ENCODE peak calls at places on chromosomes 1 and 21, in eight cellular contexts. One of them, this sample, is unnamed. For H3K4me1, the result is how much of the 10 kb centered on the place peaks cover.

GRCh38 chr1:204340137-204340536 is 19.6 kb downstream of the PLEKHA6 start:
- DNase-seq in kidney: no peak
- DNase-seq in cardiac muscle cell: no peak
- DNase-seq in mesendoderm: no peak
- DNase-seq in A673: peak
- DNase-seq in mesenchymal stem cell: no peak
- DNase-seq in lower lobe of right lung: no peak
- DNase-seq in fibroblast of lung: no peak
- DNase-seq in this sample: no peak

GRCh38 chr1:62381831-62382505 is 54.9 kb upstream of the USP1 start:
- DNase-seq in A673: no peak
- DNase-seq in lower lobe of right lung: no peak
- DNase-seq in fibroblast of lung: no peak
- DNase-seq in cardiac muscle cell: no peak
- DNase-seq in mesendoderm: no peak
- DNase-seq in mesenchymal stem cell: no peak
- DNase-seq in kidney: no peak
- DNase-seq in this sample: no peak

GRCh38 chr1:28887418-28887834 is 26.9 kb upstream of the EPB41 start:
- DNase-seq in fibroblast of lung: no peak
- DNase-seq in A673: no peak
- DNase-seq in kidney: peak
- DNase-seq in mesendoderm: no peak
- DNase-seq in mesenchymal stem cell: peak
- DNase-seq in lower lobe of right lung: peak
- DNase-seq in cardiac muscle cell: peak
- DNase-seq in this sample: no peak

GRCh38 chr1:207876129-207876528 is 34.8 kb downstream of the CD34 start:
- DNase-seq in mesenchymal stem cell: no peak
- DNase-seq in kidney: no peak
- DNase-seq in lower lobe of right lung: no peak
- DNase-seq in fibroblast of lung: no peak
- DNase-seq in cardiac muscle cell: no peak
- DNase-seq in mesendoderm: no peak
- DNase-seq in A673: no peak
- DNase-seq in this sample: peak

GRCh38 chr1:34885405-34886247 is 26.1 kb upstream of the SMIM12 start:
- DNase-seq in A673: peak
- DNase-seq in mesenchymal stem cell: peak
- DNase-seq in lower lobe of right lung: peak
- DNase-seq in kidney: no peak
- DNase-seq in cardiac muscle cell: peak
- DNase-seq in mesendoderm: peak
- DNase-seq in fibroblast of lung: peak
- DNase-seq in this sample: peak

GRCh38 chr1:201450721-201451291 is 18.2 kb downstream of the PHLDA3 start:
- DNase-seq in mesenchymal stem cell: peak
- DNase-seq in A673: peak
- DNase-seq in kidney: peak
- DNase-seq in fibroblast of lung: peak
- DNase-seq in mesendoderm: peak
- DNase-seq in lower lobe of right lung: peak
- DNase-seq in cardiac muscle cell: peak
- DNase-seq in this sample: peak

GRCh38 chr1:43991476-43992231 is at the start of gene CCDC24:
- DNase-seq in cardiac muscle cell: peak
- DNase-seq in A673: peak
- DNase-seq in fibroblast of lung: peak
- DNase-seq in kidney: peak
- DNase-seq in mesendoderm: peak
- DNase-seq in mesenchymal stem cell: peak
- DNase-seq in lower lobe of right lung: peak
- DNase-seq in this sample: peak

GRCh38 chr1:231423648-231424047 is 1.6 kb upstream of the EGLN1 start:
- DNase-seq in mesenchymal stem cell: peak
- DNase-seq in mesendoderm: no peak
- DNase-seq in A673: no peak
- DNase-seq in cardiac muscle cell: no peak
- DNase-seq in lower lobe of right lung: no peak
- DNase-seq in kidney: no peak
- DNase-seq in fibroblast of lung: no peak
- DNase-seq in this sample: no peak

GRCh38 chr1:38000529-38001453 is 4.5 kb downstream of the FHL3 start:
- DNase-seq in A673: peak
- DNase-seq in kidney: peak
- DNase-seq in cardiac muscle cell: no peak
- DNase-seq in mesenchymal stem cell: peak
- DNase-seq in fibroblast of lung: peak
- DNase-seq in mesendoderm: peak
- DNase-seq in lower lobe of right lung: no peak
- DNase-seq in this sample: peak

GRCh38 chr21:32949701-32950100 is 76.0 kb upstream of the OLIG2 start:
- DNase-seq in A673: no peak
- DNase-seq in cardiac muscle cell: peak
- DNase-seq in mesenchymal stem cell: no peak
- DNase-seq in mesendoderm: peak
- DNase-seq in kidney: no peak
- DNase-seq in lower lobe of right lung: no peak
- DNase-seq in fibroblast of lung: no peak
- DNase-seq in this sample: no peak

GRCh38 chr1:110489406-110489805 is 29.6 kb downstream of the KCNA10 start:
- DNase-seq in lower lobe of right lung: no peak
- DNase-seq in kidney: peak
- DNase-seq in mesendoderm: no peak
- DNase-seq in cardiac muscle cell: no peak
- DNase-seq in A673: no peak
- DNase-seq in mesenchymal stem cell: no peak
- DNase-seq in fibroblast of lung: no peak
- DNase-seq in this sample: peak

GRCh38 chr1:220879509-220880366 is 495 bp downstream of the HLX start:
- DNase-seq in mesendoderm: peak
- DNase-seq in cardiac muscle cell: peak
- DNase-seq in fibroblast of lung: peak
- DNase-seq in kidney: peak
- DNase-seq in mesenchymal stem cell: peak
- DNase-seq in A673: peak
- DNase-seq in lower lobe of right lung: peak
- DNase-seq in this sample: peak

GRCh38 chr1:223709598-223709997 is 2.7 kb upstream of the CAPN2 start:
- DNase-seq in cardiac muscle cell: no peak
- DNase-seq in kidney: no peak
- DNase-seq in fibroblast of lung: peak
- DNase-seq in mesendoderm: no peak
- DNase-seq in A673: peak
- DNase-seq in mesenchymal stem cell: no peak
- DNase-seq in lower lobe of right lung: no peak
- DNase-seq in this sample: peak

GRCh38 chr1:37994886-37995566 is 5.2 kb upstream of the SF3A3 start:
- DNase-seq in kidney: no peak
- DNase-seq in cardiac muscle cell: no peak
- DNase-seq in lower lobe of right lung: no peak
- DNase-seq in fibroblast of lung: no peak
- DNase-seq in mesenchymal stem cell: no peak
- DNase-seq in A673: no peak
- DNase-seq in mesendoderm: peak
- DNase-seq in this sample: peak

GRCh38 chr1:89288051-89288340 is 15.3 kb upstream of the GBP5 start:
- DNase-seq in fibroblast of lung: no peak
- DNase-seq in mesendoderm: no peak
- DNase-seq in lower lobe of right lung: no peak
- DNase-seq in A673: no peak
- DNase-seq in kidney: no peak
- DNase-seq in cardiac muscle cell: no peak
- DNase-seq in mesenchymal stem cell: no peak
- DNase-seq in this sample: no peak

GRCh38 chr1:89295187-89295586 is 22.5 kb upstream of the GBP5 start:
- DNase-seq in mesendoderm: peak
- DNase-seq in A673: no peak
- DNase-seq in mesenchymal stem cell: no peak
- DNase-seq in kidney: no peak
- DNase-seq in cardiac muscle cell: peak
- DNase-seq in lower lobe of right lung: no peak
- DNase-seq in fibroblast of lung: no peak
- DNase-seq in this sample: no peak

GRCh38 chr1:89287182-89288050 is 14.8 kb upstream of the GBP5 start:
- DNase-seq in lower lobe of right lung: no peak
- DNase-seq in cardiac muscle cell: no peak
- DNase-seq in A673: no peak
- DNase-seq in mesenchymal stem cell: no peak
- DNase-seq in kidney: no peak
- DNase-seq in fibroblast of lung: no peak
- DNase-seq in mesendoderm: no peak
- DNase-seq in this sample: no peak

GRCh38 chr1:89286549-89287181 is 14.0 kb upstream of the GBP5 start:
- DNase-seq in cardiac muscle cell: no peak
- DNase-seq in A673: no peak
- DNase-seq in fibroblast of lung: no peak
- DNase-seq in lower lobe of right lung: no peak
- DNase-seq in mesendoderm: no peak
- DNase-seq in mesenchymal stem cell: no peak
- DNase-seq in kidney: no peak
- DNase-seq in this sample: no peak

DNA sequence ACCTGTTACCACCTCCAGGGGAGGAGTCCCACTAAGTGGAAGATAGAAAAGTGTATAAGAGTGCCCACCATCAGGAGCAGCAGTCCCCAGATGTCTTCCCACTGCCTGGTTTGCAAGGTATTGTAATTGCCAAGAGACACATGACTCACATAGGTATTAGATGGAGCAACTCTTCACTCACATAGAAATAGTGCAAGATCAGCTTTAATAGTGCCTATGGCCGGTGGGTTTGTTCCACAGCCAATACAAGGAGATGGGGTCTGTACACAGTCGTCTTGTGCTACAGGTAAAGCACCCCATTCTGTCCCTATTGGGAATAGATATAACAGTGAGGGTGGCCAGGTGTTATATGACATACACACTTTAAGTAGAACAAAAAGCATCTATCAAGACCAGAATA is 18.6 kb upstream of the GBP5 start:
- DNase-seq in mesendoderm: no peak
- DNase-seq in lower lobe of right lung: no peak
- DNase-seq in fibroblast of lung: no peak
- DNase-seq in cardiac muscle cell: no peak
- DNase-seq in mesenchymal stem cell: no peak
- DNase-seq in kidney: no peak
- DNase-seq in A673: no peak
- DNase-seq in this sample: no peak
- H3K4me1 ChIP-seq in mesendoderm: under half
- H3K4me1 ChIP-seq in lower lobe of right lung: under half
- H3K4me1 ChIP-seq in fibroblast of lung: under half
- H3K4me1 ChIP-seq in cardiac muscle cell: under half
- H3K4me1 ChIP-seq in mesenchymal stem cell: under half
- H3K4me1 ChIP-seq in kidney: under half
- H3K4me1 ChIP-seq in A673: under half
- H3K4me1 ChIP-seq in this sample: under half

GRCh38 chr1:162003825-162004205 is 19.9 kb downstream of the OLFML2B start:
- DNase-seq in cardiac muscle cell: no peak
- DNase-seq in lower lobe of right lung: no peak
- DNase-seq in A673: no peak
- DNase-seq in mesenchymal stem cell: peak
- DNase-seq in kidney: peak
- DNase-seq in mesendoderm: no peak
- DNase-seq in fibroblast of lung: peak
- DNase-seq in this sample: peak
- H3K4me3 ChIP-seq in cardiac muscle cell: no peak
- H3K4me3 ChIP-seq in lower lobe of right lung: no peak
- H3K4me3 ChIP-seq in A673: no peak
- H3K4me3 ChIP-seq in mesenchymal stem cell: peak
- H3K4me3 ChIP-seq in kidney: no peak
- H3K4me3 ChIP-seq in mesendoderm: no peak
- H3K4me3 ChIP-seq in fibroblast of lung: no peak
- H3K4me3 ChIP-seq in this sample: peak

GRCh38 chr21:44332383-44332782 is 6.8 kb downstream of the CFAP410 start:
- DNase-seq in fibroblast of lung: no peak
- DNase-seq in kidney: no peak
- DNase-seq in mesendoderm: no peak
- DNase-seq in cardiac muscle cell: no peak
- DNase-seq in mesenchymal stem cell: no peak
- DNase-seq in A673: no peak
- DNase-seq in lower lobe of right lung: no peak
- DNase-seq in this sample: no peak

GRCh38 chr21:44330698-44331097 is 8.5 kb downstream of the CFAP410 start:
- DNase-seq in mesendoderm: no peak
- DNase-seq in mesenchymal stem cell: no peak
- DNase-seq in kidney: no peak
- DNase-seq in cardiac muscle cell: no peak
- DNase-seq in A673: no peak
- DNase-seq in fibroblast of lung: no peak
- DNase-seq in lower lobe of right lung: no peak
- DNase-seq in this sample: no peak

GRCh38 chr21:44332965-44333364 is 6.2 kb downstream of the CFAP410 start:
- DNase-seq in A673: no peak
- DNase-seq in lower lobe of right lung: no peak
- DNase-seq in kidney: no peak
- DNase-seq in mesendoderm: no peak
- DNase-seq in mesenchymal stem cell: no peak
- DNase-seq in cardiac muscle cell: no peak
- DNase-seq in fibroblast of lung: no peak
- DNase-seq in this sample: no peak

GRCh38 chr21:44331209-44331608 is 8.0 kb downstream of the CFAP410 start:
- DNase-seq in fibroblast of lung: no peak
- DNase-seq in lower lobe of right lung: no peak
- DNase-seq in A673: no peak
- DNase-seq in mesendoderm: no peak
- DNase-seq in cardiac muscle cell: no peak
- DNase-seq in mesenchymal stem cell: no peak
- DNase-seq in kidney: no peak
- DNase-seq in this sample: no peak

GRCh38 chr21:44331650-44332306 is 7.4 kb downstream of the CFAP410 start:
- DNase-seq in A673: no peak
- DNase-seq in lower lobe of right lung: no peak
- DNase-seq in fibroblast of lung: no peak
- DNase-seq in mesenchymal stem cell: peak
- DNase-seq in mesendoderm: no peak
- DNase-seq in cardiac muscle cell: no peak
- DNase-seq in kidney: no peak
- DNase-seq in this sample: no peak
- H3K4me1 ChIP-seq in A673: under half
- H3K4me1 ChIP-seq in lower lobe of right lung: under half
- H3K4me1 ChIP-seq in fibroblast of lung: under half
- H3K4me1 ChIP-seq in mesenchymal stem cell: under half
- H3K4me1 ChIP-seq in mesendoderm: under half
- H3K4me1 ChIP-seq in cardiac muscle cell: under half
- H3K4me1 ChIP-seq in kidney: under half
- H3K4me1 ChIP-seq in this sample: under half

DNA sequence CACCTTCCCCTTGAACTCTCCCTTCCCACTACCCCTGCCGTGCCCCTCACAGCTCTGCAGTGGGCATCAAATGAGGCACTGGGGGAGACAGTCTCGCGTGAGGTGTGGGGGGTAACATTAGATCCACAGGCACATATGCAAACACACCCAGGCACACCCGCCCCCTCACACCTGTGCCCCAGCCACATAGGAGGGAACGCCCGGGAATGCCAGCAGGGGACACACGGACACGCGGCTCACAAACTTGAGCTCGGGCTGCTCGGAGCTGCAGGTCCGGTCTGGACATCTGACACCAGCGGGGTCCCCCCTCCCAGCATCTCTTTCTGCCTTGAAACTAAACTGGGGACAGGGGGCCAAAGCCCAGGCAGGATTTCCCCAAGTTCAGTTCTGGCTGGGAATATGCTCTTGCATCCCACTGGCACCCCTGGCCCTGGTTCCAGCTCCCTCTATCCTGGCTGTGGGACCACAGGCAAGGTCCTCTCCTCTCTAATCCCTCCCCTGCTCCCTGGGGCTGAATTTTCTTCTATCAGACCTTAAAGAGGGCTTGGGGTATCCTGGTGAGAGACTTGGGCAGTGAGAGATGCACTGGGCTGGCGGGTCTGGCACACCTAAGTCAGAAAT is 30.6 kb downstream of the CDCP2 start:
- DNase-seq in cardiac muscle cell: no peak
- DNase-seq in lower lobe of right lung: no peak
- DNase-seq in mesenchymal stem cell: no peak
- DNase-seq in A673: no peak
- DNase-seq in mesendoderm: no peak
- DNase-seq in kidney: no peak
- DNase-seq in fibroblast of lung: no peak
- DNase-seq in this sample: peak
- H3K4me3 ChIP-seq in cardiac muscle cell: no peak
- H3K4me3 ChIP-seq in lower lobe of right lung: no peak
- H3K4me3 ChIP-seq in mesenchymal stem cell: no peak
- H3K4me3 ChIP-seq in A673: no peak
- H3K4me3 ChIP-seq in mesendoderm: no peak
- H3K4me3 ChIP-seq in kidney: no peak
- H3K4me3 ChIP-seq in fibroblast of lung: no peak
- H3K4me3 ChIP-seq in this sample: no peak